ENCODE peak calls at places on chromosomes 5 and 9, in seven cellular contexts. One of them, this sample, is unnamed.

GRCh38 chr5:172312286-172312685 is 28.7 kb upstream of the UBTD2 start:
- DNase-seq in CD8-positive, alpha-beta memory T cell: no peak
- DNase-seq in osteocyte: no peak
- DNase-seq in activated CD8-positive, alpha-beta memory T cell treated with anti-CD3 and anti-CD28 coated beads for 48 hours: no peak
- DNase-seq in naive thymus-derived CD8-positive, alpha-beta T cell: no peak
- DNase-seq in NCI-H82: no peak
- DNase-seq in kidney glomerular epithelial cell: no peak
- DNase-seq in this sample: no peak

GRCh38 chr5:14932902-14933475 is 61.4 kb upstream of the ANKH start:
- DNase-seq in CD8-positive, alpha-beta memory T cell: no peak
- DNase-seq in osteocyte: no peak
- DNase-seq in activated CD8-positive, alpha-beta memory T cell treated with anti-CD3 and anti-CD28 coated beads for 48 hours: no peak
- DNase-seq in naive thymus-derived CD8-positive, alpha-beta T cell: no peak
- DNase-seq in NCI-H82: no peak
- DNase-seq in kidney glomerular epithelial cell: no peak
- DNase-seq in this sample: no peak

GRCh38 chr9:116233160-116233530 is 79.6 kb downstream of the PAPPA start:
- DNase-seq in CD8-positive, alpha-beta memory T cell: no peak
- DNase-seq in osteocyte: no peak
- DNase-seq in activated CD8-positive, alpha-beta memory T cell treated with anti-CD3 and anti-CD28 coated beads for 48 hours: no peak
- DNase-seq in naive thymus-derived CD8-positive, alpha-beta T cell: no peak
- DNase-seq in NCI-H82: no peak
- DNase-seq in kidney glomerular epithelial cell: peak; percentile 70
- DNase-seq in this sample: no peak

GRCh38 chr9:8627944-8628679 is 828.5 kb upstream of the DMAC1 start:
- DNase-seq in CD8-positive, alpha-beta memory T cell: no peak
- DNase-seq in osteocyte: no peak
- DNase-seq in activated CD8-positive, alpha-beta memory T cell treated with anti-CD3 and anti-CD28 coated beads for 48 hours: no peak
- DNase-seq in naive thymus-derived CD8-positive, alpha-beta T cell: no peak
- DNase-seq in NCI-H82: no peak
- DNase-seq in kidney glomerular epithelial cell: no peak
- DNase-seq in this sample: no peak

GRCh38 chr5:140916325-140916724 is 9.8 kb upstream of the PCDHAC1 start:
- DNase-seq in CD8-positive, alpha-beta memory T cell: no peak
- DNase-seq in osteocyte: no peak
- DNase-seq in activated CD8-positive, alpha-beta memory T cell treated with anti-CD3 and anti-CD28 coated beads for 48 hours: no peak
- DNase-seq in naive thymus-derived CD8-positive, alpha-beta T cell: no peak
- DNase-seq in NCI-H82: no peak
- DNase-seq in kidney glomerular epithelial cell: no peak
- DNase-seq in this sample: no peak

GRCh38 chr9:79353856-79354520 is 217.8 kb upstream of the TLE4 start:
- DNase-seq in CD8-positive, alpha-beta memory T cell: no peak
- DNase-seq in osteocyte: no peak
- DNase-seq in activated CD8-positive, alpha-beta memory T cell treated with anti-CD3 and anti-CD28 coated beads for 48 hours: no peak
- DNase-seq in naive thymus-derived CD8-positive, alpha-beta T cell: no peak
- DNase-seq in NCI-H82: no peak
- DNase-seq in kidney glomerular epithelial cell: peak; percentile 68
- DNase-seq in this sample: no peak

GRCh38 chr5:34564706-34565235 is 91.4 kb upstream of the RAI14 start:
- DNase-seq in CD8-positive, alpha-beta memory T cell: no peak
- DNase-seq in osteocyte: no peak
- DNase-seq in activated CD8-positive, alpha-beta memory T cell treated with anti-CD3 and anti-CD28 coated beads for 48 hours: no peak
- DNase-seq in naive thymus-derived CD8-positive, alpha-beta T cell: no peak
- DNase-seq in NCI-H82: no peak
- DNase-seq in kidney glomerular epithelial cell: no peak
- DNase-seq in this sample: no peak

GRCh38 chr5:27708579-27708978 is 670.2 kb upstream of the CDH9 start:
- DNase-seq in CD8-positive, alpha-beta memory T cell: no peak
- DNase-seq in osteocyte: no peak
- DNase-seq in activated CD8-positive, alpha-beta memory T cell treated with anti-CD3 and anti-CD28 coated beads for 48 hours: no peak
- DNase-seq in naive thymus-derived CD8-positive, alpha-beta T cell: no peak
- DNase-seq in NCI-H82: no peak
- DNase-seq in kidney glomerular epithelial cell: peak; percentile 69
- DNase-seq in this sample: no peak

GRCh38 chr5:68272289-68272688 is 56.7 kb downstream of the PIK3R1 start:
- DNase-seq in CD8-positive, alpha-beta memory T cell: no peak
- DNase-seq in osteocyte: no peak
- DNase-seq in activated CD8-positive, alpha-beta memory T cell treated with anti-CD3 and anti-CD28 coated beads for 48 hours: no peak
- DNase-seq in naive thymus-derived CD8-positive, alpha-beta T cell: peak; percentile 44
- DNase-seq in NCI-H82: no peak
- DNase-seq in kidney glomerular epithelial cell: no peak
- DNase-seq in this sample: no peak

GRCh38 chr9:88197781-88198345 is 59.6 kb upstream of the SPATA31C2 start:
- DNase-seq in CD8-positive, alpha-beta memory T cell: no peak
- DNase-seq in osteocyte: no peak
- DNase-seq in activated CD8-positive, alpha-beta memory T cell treated with anti-CD3 and anti-CD28 coated beads for 48 hours: no peak
- DNase-seq in naive thymus-derived CD8-positive, alpha-beta T cell: no peak
- DNase-seq in NCI-H82: no peak
- DNase-seq in kidney glomerular epithelial cell: peak; percentile 8
- DNase-seq in this sample: no peak

GRCh38 chr5:1171340-1171941 is 30.0 kb upstream of the SLC6A19 start:
- DNase-seq in CD8-positive, alpha-beta memory T cell: no peak
- DNase-seq in osteocyte: no peak
- DNase-seq in activated CD8-positive, alpha-beta memory T cell treated with anti-CD3 and anti-CD28 coated beads for 48 hours: no peak
- DNase-seq in naive thymus-derived CD8-positive, alpha-beta T cell: no peak
- DNase-seq in NCI-H82: no peak
- DNase-seq in kidney glomerular epithelial cell: no peak
- DNase-seq in this sample: no peak

GRCh38 chr9:34185778-34186551 is 7.1 kb downstream of the UBAP1 start:
- DNase-seq in CD8-positive, alpha-beta memory T cell: no peak
- DNase-seq in osteocyte: no peak
- DNase-seq in activated CD8-positive, alpha-beta memory T cell treated with anti-CD3 and anti-CD28 coated beads for 48 hours: no peak
- DNase-seq in naive thymus-derived CD8-positive, alpha-beta T cell: no peak
- DNase-seq in NCI-H82: no peak
- DNase-seq in kidney glomerular epithelial cell: peak; percentile 96
- DNase-seq in this sample: no peak

GRCh38 chr5:57538341-57538955 is 55.8 kb upstream of the ACTBL2 start:
- DNase-seq in CD8-positive, alpha-beta memory T cell: no peak
- DNase-seq in osteocyte: no peak
- DNase-seq in activated CD8-positive, alpha-beta memory T cell treated with anti-CD3 and anti-CD28 coated beads for 48 hours: no peak
- DNase-seq in naive thymus-derived CD8-positive, alpha-beta T cell: no peak
- DNase-seq in NCI-H82: no peak
- DNase-seq in kidney glomerular epithelial cell: peak; percentile 28
- DNase-seq in this sample: no peak

GRCh38 chr5:160020969-160021368 is 12.0 kb downstream of the TTC1 start:
- DNase-seq in CD8-positive, alpha-beta memory T cell: no peak
- DNase-seq in osteocyte: no peak
- DNase-seq in activated CD8-positive, alpha-beta memory T cell treated with anti-CD3 and anti-CD28 coated beads for 48 hours: no peak
- DNase-seq in naive thymus-derived CD8-positive, alpha-beta T cell: no peak
- DNase-seq in NCI-H82: no peak
- DNase-seq in kidney glomerular epithelial cell: no peak
- DNase-seq in this sample: peak; percentile 29

GRCh38 chr5:58452566-58453258 is 7.2 kb downstream of the PLK2 start:
- DNase-seq in CD8-positive, alpha-beta memory T cell: no peak
- DNase-seq in osteocyte: no peak
- DNase-seq in activated CD8-positive, alpha-beta memory T cell treated with anti-CD3 and anti-CD28 coated beads for 48 hours: no peak
- DNase-seq in naive thymus-derived CD8-positive, alpha-beta T cell: no peak
- DNase-seq in NCI-H82: no peak
- DNase-seq in kidney glomerular epithelial cell: no peak
- DNase-seq in this sample: no peak

GRCh38 chr9:89523948-89524347 is 26.0 kb upstream of the SEMA4D start:
- DNase-seq in CD8-positive, alpha-beta memory T cell: peak; percentile 65
- DNase-seq in osteocyte: no peak
- DNase-seq in activated CD8-positive, alpha-beta memory T cell treated with anti-CD3 and anti-CD28 coated beads for 48 hours: no peak
- DNase-seq in naive thymus-derived CD8-positive, alpha-beta T cell: peak; percentile 48
- DNase-seq in NCI-H82: no peak
- DNase-seq in kidney glomerular epithelial cell: no peak
- DNase-seq in this sample: no peak

GRCh38 chr9:751137-752051 is 90.1 kb upstream of the DMRT1 start:
- DNase-seq in CD8-positive, alpha-beta memory T cell: no peak
- DNase-seq in osteocyte: no peak
- DNase-seq in activated CD8-positive, alpha-beta memory T cell treated with anti-CD3 and anti-CD28 coated beads for 48 hours: no peak
- DNase-seq in naive thymus-derived CD8-positive, alpha-beta T cell: no peak
- DNase-seq in NCI-H82: no peak
- DNase-seq in kidney glomerular epithelial cell: peak; percentile 38
- DNase-seq in this sample: no peak

GRCh38 chr5:172015346-172015745 is 8.9 kb upstream of the FBXW11 start:
- DNase-seq in CD8-positive, alpha-beta memory T cell: no peak
- DNase-seq in osteocyte: no peak
- DNase-seq in activated CD8-positive, alpha-beta memory T cell treated with anti-CD3 and anti-CD28 coated beads for 48 hours: no peak
- DNase-seq in naive thymus-derived CD8-positive, alpha-beta T cell: no peak
- DNase-seq in NCI-H82: no peak
- DNase-seq in kidney glomerular epithelial cell: no peak
- DNase-seq in this sample: no peak

GRCh38 chr5:66171349-66172344 is 27.5 kb downstream of the SREK1 start:
- DNase-seq in CD8-positive, alpha-beta memory T cell: peak; percentile 72
- DNase-seq in osteocyte: no peak
- DNase-seq in activated CD8-positive, alpha-beta memory T cell treated with anti-CD3 and anti-CD28 coated beads for 48 hours: no peak
- DNase-seq in naive thymus-derived CD8-positive, alpha-beta T cell: peak; percentile 62
- DNase-seq in NCI-H82: peak; percentile 59
- DNase-seq in kidney glomerular epithelial cell: peak; percentile 36
- DNase-seq in this sample: peak; percentile 43

GRCh38 chr9:123743737-123744136 is 186.2 kb downstream of the DENND1A start:
- DNase-seq in CD8-positive, alpha-beta memory T cell: no peak
- DNase-seq in osteocyte: no peak
- DNase-seq in activated CD8-positive, alpha-beta memory T cell treated with anti-CD3 and anti-CD28 coated beads for 48 hours: no peak
- DNase-seq in naive thymus-derived CD8-positive, alpha-beta T cell: no peak
- DNase-seq in NCI-H82: no peak
- DNase-seq in kidney glomerular epithelial cell: no peak
- DNase-seq in this sample: no peak

GRCh38 chr5:14263700-14264099 is 120.6 kb downstream of the TRIO start:
- DNase-seq in CD8-positive, alpha-beta memory T cell: no peak
- DNase-seq in osteocyte: no peak
- DNase-seq in activated CD8-positive, alpha-beta memory T cell treated with anti-CD3 and anti-CD28 coated beads for 48 hours: no peak
- DNase-seq in naive thymus-derived CD8-positive, alpha-beta T cell: no peak
- DNase-seq in NCI-H82: peak; percentile 65
- DNase-seq in kidney glomerular epithelial cell: no peak
- DNase-seq in this sample: no peak

GRCh38 chr5:16160706-16161105 is 18.9 kb downstream of the MARCHF11 start:
- DNase-seq in CD8-positive, alpha-beta memory T cell: no peak
- DNase-seq in osteocyte: no peak
- DNase-seq in activated CD8-positive, alpha-beta memory T cell treated with anti-CD3 and anti-CD28 coated beads for 48 hours: no peak
- DNase-seq in naive thymus-derived CD8-positive, alpha-beta T cell: no peak
- DNase-seq in NCI-H82: peak; percentile 85
- DNase-seq in kidney glomerular epithelial cell: peak; percentile 62
- DNase-seq in this sample: peak; percentile 71

GRCh38 chr9:83449981-83450380 is 88.2 kb downstream of the FRMD3 start:
- DNase-seq in CD8-positive, alpha-beta memory T cell: no peak
- DNase-seq in osteocyte: no peak
- DNase-seq in activated CD8-positive, alpha-beta memory T cell treated with anti-CD3 and anti-CD28 coated beads for 48 hours: no peak
- DNase-seq in naive thymus-derived CD8-positive, alpha-beta T cell: no peak
- DNase-seq in NCI-H82: peak; percentile 16
- DNase-seq in kidney glomerular epithelial cell: no peak
- DNase-seq in this sample: no peak

GRCh38 chr9:134834217-134834956 is 46.2 kb upstream of the FCN2 start:
- DNase-seq in CD8-positive, alpha-beta memory T cell: no peak
- DNase-seq in osteocyte: no peak
- DNase-seq in activated CD8-positive, alpha-beta memory T cell treated with anti-CD3 and anti-CD28 coated beads for 48 hours: no peak
- DNase-seq in naive thymus-derived CD8-positive, alpha-beta T cell: no peak
- DNase-seq in NCI-H82: no peak
- DNase-seq in kidney glomerular epithelial cell: no peak
- DNase-seq in this sample: no peak

This sample was measured in cerebellar cortex.